ENCODE peak calls at places on chromosomes 3 and 15, in ten cellular contexts. O is CD8-positive, alpha-beta memory T cell; B is tibial artery; P is AG09309; J is iPS-NIHi11; I is left colon; H is hypothalamus; G is epithelial cell of prostate; R is A549; M is lower leg skin. S is an unnamed sample.

GRCh38 chr15:74170083-74170844 is 3.2 kb upstream of the ISLR start:
- DNase-seq in H (no peak), M (peak), B (no peak), J (no peak), R (no peak), G (no peak), O (no peak), P (no peak), I (no peak), S (no peak)

GRCh38 chr15:38554354-38554753 is 10.3 kb downstream of the RASGRP1 start:
- DNase-seq in M (no peak), P (no peak), G (no peak), I (no peak), J (no peak), R (no peak), O (no peak), B (no peak), H (no peak), S (no peak)

GRCh38 chr15:69795601-69796000 is 302.1 kb downstream of the TLE3 start:
- DNase-seq in I (no peak), J (no peak), R (no peak), B (peak), H (no peak), G (no peak), M (peak), P (no peak), O (no peak), S (no peak)

GRCh38 chr3:53956591-53956990 is 64.9 kb upstream of the SELENOK start:
- DNase-seq in B (no peak), O (no peak), P (no peak), G (no peak), H (no peak), M (no peak), R (no peak), I (no peak), J (no peak), S (no peak)

GRCh38 chr15:31365655-31366127 is 39.1 kb downstream of the KLF13 start:
- DNase-seq in H (peak), I (peak), P (peak), R (no peak), O (peak), B (peak), G (no peak), M (peak), J (peak), S (peak)

GRCh38 chr15:63029701-63030100 is 12.8 kb upstream of the TPM1 start:
- DNase-seq in R (no peak), M (no peak), I (no peak), P (no peak), O (no peak), H (no peak), B (no peak), J (no peak), G (no peak), S (no peak)

GRCh38 chr15:95715919-95716318 is 614.6 kb upstream of the NR2F2 start:
- DNase-seq in P (no peak), I (no peak), M (no peak), O (no peak), G (no peak), R (no peak), J (peak), B (no peak), H (no peak), S (no peak)

GRCh38 chr3:5213574-5213966 is 26.1 kb downstream of the EDEM1 start:
- DNase-seq in I (no peak), B (no peak), J (peak), R (no peak), O (no peak), G (no peak), P (no peak), H (no peak), M (no peak), S (no peak)

GRCh38 chr15:91622676-91623342 is 230.7 kb upstream of the SLCO3A1 start:
- DNase-seq in J (no peak), P (no peak), I (no peak), H (no peak), O (no peak), B (no peak), R (no peak), G (no peak), M (no peak), S (no peak)

GRCh38 chr3:38755130-38755529 is 60.9 kb downstream of the SCN10A start:
- DNase-seq in H (no peak), B (no peak), G (no peak), O (no peak), J (peak), I (no peak), M (no peak), P (no peak), R (no peak), S (no peak)